ENCODE peak calls at places on chromosomes 1 and 21, in four cellular contexts. One of them, this sample, is unnamed.

GRCh38 chr1:23403038-23403336 is 21.6 kb downstream of the TCEA3 start:
- DNase-seq in K562: peak
- DNase-seq in GM12878: no peak
- DNase-seq in GM12891: no peak
- DNase-seq in this sample: no peak

GRCh38 chr1:185956881-185957280 is 222.7 kb downstream of the HMCN1 start:
- DNase-seq in K562: no peak
- DNase-seq in GM12878: no peak
- DNase-seq in GM12891: no peak
- DNase-seq in this sample: no peak

GRCh38 chr1:116127123-116127847 is 16.1 kb downstream of the MAB21L3 start:
- DNase-seq in K562: no peak
- DNase-seq in GM12878: no peak
- DNase-seq in GM12891: no peak
- DNase-seq in this sample: no peak

GRCh38 chr1:87404306-87404705 is 75.6 kb downstream of the LMO4 start:
- DNase-seq in K562: no peak
- DNase-seq in GM12878: no peak
- DNase-seq in GM12891: no peak
- DNase-seq in this sample: no peak

GRCh38 chr1:100323428-100324106 is 28.7 kb upstream of the CDC14A start:
- DNase-seq in K562: no peak
- DNase-seq in GM12878: no peak
- DNase-seq in GM12891: no peak
- DNase-seq in this sample: no peak

GRCh38 chr1:179083031-179083345 is 1.1 kb downstream of the TOR3A start:
- DNase-seq in K562: no peak
- DNase-seq in GM12878: no peak
- DNase-seq in GM12891: no peak
- DNase-seq in this sample: peak

GRCh38 chr1:54167422-54168139 is 14.8 kb upstream of the CDCP2 start:
- DNase-seq in K562: no peak
- DNase-seq in GM12878: no peak
- DNase-seq in GM12891: no peak
- DNase-seq in this sample: no peak

GRCh38 chr1:153371231-153371630 is 4.2 kb downstream of the S100A12 start:
- DNase-seq in K562: no peak
- DNase-seq in GM12878: no peak
- DNase-seq in GM12891: no peak
- DNase-seq in this sample: no peak

GRCh38 chr1:17540255-17541001 is 930 bp downstream of the ARHGEF10L start:
- DNase-seq in K562: no peak
- DNase-seq in GM12878: no peak
- DNase-seq in GM12891: no peak
- DNase-seq in this sample: no peak

GRCh38 chr21:32348604-32349332 is 44.0 kb downstream of the URB1 start:
- DNase-seq in K562: no peak
- DNase-seq in GM12878: no peak
- DNase-seq in GM12891: no peak
- DNase-seq in this sample: no peak

GRCh38 chr1:173128737-173129136 is 78.0 kb upstream of the TNFSF18 start:
- DNase-seq in K562: no peak
- DNase-seq in GM12878: no peak
- DNase-seq in GM12891: no peak
- DNase-seq in this sample: no peak

GRCh38 chr21:16072692-16073091 is 342.9 kb downstream of the USP25 start:
- DNase-seq in K562: no peak
- DNase-seq in GM12878: no peak
- DNase-seq in GM12891: no peak
- DNase-seq in this sample: no peak

DNA sequence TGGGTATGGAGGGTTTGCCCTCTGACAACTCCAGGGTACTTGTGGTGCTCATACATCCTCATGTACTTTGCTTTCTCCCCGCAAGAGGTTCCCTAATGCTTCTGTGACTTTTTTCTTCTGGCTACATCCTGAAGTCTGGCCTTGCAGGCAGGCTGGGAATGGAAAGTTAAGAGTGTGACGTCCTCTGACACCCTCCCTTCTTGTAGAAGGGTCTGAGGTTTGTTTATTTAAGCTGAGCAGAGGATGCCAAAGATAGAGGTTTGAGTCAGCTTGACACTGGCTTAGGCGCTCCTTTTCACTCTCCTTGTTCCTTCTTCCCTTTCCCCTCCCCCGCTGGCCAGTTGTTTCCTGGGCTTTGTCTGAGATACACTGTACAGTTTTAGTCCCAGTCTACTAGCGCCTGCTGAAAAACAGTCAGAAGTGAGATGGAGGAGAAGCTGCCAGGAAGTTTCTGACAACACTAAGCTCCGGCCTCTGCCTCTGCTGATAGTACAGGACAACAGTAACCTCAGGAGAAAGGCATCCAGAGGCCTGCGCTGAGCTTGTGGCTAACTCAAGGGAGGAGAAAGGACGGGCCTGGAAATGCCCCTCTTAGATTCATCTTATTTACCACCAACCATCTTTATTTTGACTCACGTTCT is at the start of gene MACF1:
- DNase-seq in K562: peak
- DNase-seq in GM12878: no peak
- DNase-seq in GM12891: no peak
- DNase-seq in this sample: peak
- TF ChIP-seq POLR2A in K562: peak
- TF ChIP-seq POLR2A in GM12878: no peak
- TF ChIP-seq POLR2A in GM12891: no peak
- TF ChIP-seq POLR2A in this sample: peak

DNA sequence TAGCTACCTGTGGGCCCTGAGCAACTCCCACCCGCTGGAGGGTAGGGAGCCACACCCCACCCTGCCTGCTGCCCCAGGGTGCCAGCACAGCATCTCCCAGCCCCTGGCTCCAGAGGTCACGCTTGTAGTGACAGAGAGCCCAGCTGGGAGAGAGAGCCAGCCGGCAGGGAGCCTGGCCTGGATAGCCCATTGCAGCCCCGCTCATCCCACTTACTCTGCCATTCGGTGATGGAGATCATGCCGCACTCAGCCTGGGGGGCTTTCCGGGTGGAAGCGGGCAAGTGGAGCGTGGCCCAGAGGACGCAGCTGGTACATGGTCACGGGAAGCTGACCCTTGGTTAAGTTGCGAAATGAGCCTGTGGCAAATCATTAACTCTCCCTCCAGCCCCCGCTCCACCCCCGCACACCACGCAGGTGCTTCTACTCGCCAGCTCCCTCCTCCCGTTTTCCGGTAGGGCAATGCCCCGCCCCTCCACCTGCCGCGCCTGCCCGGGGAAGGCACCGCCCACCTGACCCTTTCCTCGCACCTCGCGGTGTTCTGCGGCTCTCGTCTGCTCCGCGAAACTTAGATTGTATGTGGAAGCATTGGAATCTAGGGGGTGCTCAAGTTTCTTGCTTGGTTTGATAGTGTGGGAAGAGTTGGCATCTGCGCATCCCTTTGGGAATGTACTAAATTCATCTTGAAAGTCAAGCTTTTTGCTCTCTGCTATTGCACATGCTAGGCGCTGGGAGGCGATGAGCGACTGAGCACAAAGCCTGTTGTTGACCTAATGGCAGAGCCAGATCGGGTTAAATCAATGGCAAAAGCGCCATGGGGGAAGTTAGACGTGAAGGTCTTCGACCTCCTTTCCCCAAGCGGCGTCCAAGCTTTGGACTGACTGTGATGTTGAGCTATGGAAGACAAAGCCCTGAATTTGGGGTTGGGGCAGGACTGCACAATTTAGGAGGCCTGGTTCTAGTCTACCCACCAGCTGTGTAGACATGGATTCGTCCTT is at the start of gene GOLT1A:
- DNase-seq in K562: peak
- DNase-seq in GM12878: peak
- DNase-seq in GM12891: peak
- DNase-seq in this sample: peak
- TF ChIP-seq POLR2A in K562: no peak
- TF ChIP-seq POLR2A in GM12878: no peak
- TF ChIP-seq POLR2A in GM12891: no peak
- TF ChIP-seq POLR2A in this sample: no peak

GRCh38 chr1:21782868-21783678 is at the start of gene USP48:
- DNase-seq in K562: peak
- DNase-seq in GM12878: peak
- DNase-seq in GM12891: peak
- DNase-seq in this sample: peak
- TF ChIP-seq POLR2A in K562: peak
- TF ChIP-seq POLR2A in GM12878: peak
- TF ChIP-seq POLR2A in GM12891: peak
- TF ChIP-seq POLR2A in this sample: peak

DNA sequence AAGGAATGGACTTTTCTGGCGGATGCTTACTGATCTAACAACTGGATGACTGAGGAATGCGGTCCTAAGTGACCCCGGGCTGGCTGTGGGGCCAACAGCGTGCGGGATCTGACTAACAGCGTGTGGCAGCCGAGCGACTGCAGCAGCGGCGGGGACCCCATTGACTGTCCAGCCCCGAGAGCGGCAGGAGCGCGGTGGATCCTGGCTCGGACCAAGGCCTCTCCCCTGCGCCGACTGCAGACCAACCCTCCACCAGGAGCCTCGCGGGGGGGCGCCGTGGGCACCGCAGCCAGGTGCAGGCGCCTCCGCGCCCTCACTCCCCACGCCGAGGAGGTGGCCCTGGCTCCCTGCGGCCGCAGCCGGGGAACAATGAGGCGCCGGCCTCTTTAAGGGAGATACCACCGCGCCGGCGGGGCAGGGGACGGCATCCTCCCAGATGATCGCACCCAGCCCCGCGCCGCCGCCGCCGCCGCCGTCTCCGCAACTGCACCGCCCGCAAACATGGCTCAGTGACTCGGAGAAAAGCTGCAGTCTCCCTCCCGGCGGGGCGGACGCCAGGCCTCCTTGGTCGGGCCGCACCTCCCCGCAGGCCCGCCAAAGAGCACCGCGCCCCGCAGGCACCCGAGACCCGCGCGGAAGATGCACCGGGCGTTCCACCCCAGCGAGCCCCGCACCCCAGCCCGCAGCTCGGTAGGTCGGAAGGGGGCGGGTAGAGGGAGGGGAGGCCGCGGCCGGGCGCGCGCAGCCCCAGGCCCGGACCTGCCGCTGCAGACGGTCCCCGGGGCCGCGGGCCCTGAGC is 694 bp upstream of the PDIK1L start:
- DNase-seq in K562: peak
- DNase-seq in GM12878: no peak
- DNase-seq in GM12891: peak
- DNase-seq in this sample: peak
- TF ChIP-seq POLR2A in K562: peak
- TF ChIP-seq POLR2A in GM12878: peak
- TF ChIP-seq POLR2A in GM12891: no peak
- TF ChIP-seq POLR2A in this sample: peak

DNA sequence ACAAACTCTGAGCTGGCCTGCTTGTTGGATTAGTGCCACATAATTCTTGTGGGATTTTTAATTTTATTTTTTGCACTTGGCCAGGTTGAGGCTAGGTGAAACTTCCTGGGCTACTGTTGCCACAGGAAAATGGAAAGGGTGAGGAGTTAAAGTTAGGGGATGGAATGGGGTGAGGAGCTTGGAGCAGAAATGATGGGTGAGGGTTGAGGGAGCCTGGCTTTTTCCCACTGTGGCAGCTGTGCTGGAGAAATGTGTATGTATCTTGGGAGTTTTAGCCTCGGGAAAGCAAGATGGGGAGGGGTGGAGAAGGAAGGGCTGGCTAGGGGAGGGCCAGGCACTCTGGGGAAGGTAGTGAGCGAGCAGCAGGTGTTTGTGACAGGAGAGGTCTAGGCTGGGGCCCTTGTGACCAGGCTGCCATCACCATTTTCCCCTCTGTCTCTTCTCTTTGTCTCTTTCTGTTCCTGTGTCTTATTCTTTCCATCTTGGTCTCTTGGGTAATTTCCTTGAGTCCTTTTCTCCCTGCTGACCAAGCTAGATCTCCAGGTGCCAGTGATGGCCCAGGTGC is 2.0 kb downstream of the ZNF687 start:
- DNase-seq in K562: no peak
- DNase-seq in GM12878: no peak
- DNase-seq in GM12891: no peak
- DNase-seq in this sample: no peak
- TF ChIP-seq POLR2A in K562: no peak
- TF ChIP-seq POLR2A in GM12878: no peak
- TF ChIP-seq POLR2A in GM12891: no peak
- TF ChIP-seq POLR2A in this sample: no peak

GRCh38 chr1:18948913-18949688 is 7.4 kb downstream of the IFFO2 start:
- DNase-seq in K562: no peak
- DNase-seq in GM12878: no peak
- DNase-seq in GM12891: no peak
- DNase-seq in this sample: no peak

GRCh38 chr1:18948048-18948912 is 8.2 kb downstream of the IFFO2 start:
- DNase-seq in K562: no peak
- DNase-seq in GM12878: no peak
- DNase-seq in GM12891: no peak
- DNase-seq in this sample: no peak

GRCh38 chr1:18951416-18951815 is 5.1 kb downstream of the IFFO2 start:
- DNase-seq in K562: no peak
- DNase-seq in GM12878: no peak
- DNase-seq in GM12891: no peak
- DNase-seq in this sample: no peak

GRCh38 chr1:18950415-18951026 is 6.0 kb downstream of the IFFO2 start:
- DNase-seq in K562: no peak
- DNase-seq in GM12878: no peak
- DNase-seq in GM12891: no peak
- DNase-seq in this sample: peak

DNA sequence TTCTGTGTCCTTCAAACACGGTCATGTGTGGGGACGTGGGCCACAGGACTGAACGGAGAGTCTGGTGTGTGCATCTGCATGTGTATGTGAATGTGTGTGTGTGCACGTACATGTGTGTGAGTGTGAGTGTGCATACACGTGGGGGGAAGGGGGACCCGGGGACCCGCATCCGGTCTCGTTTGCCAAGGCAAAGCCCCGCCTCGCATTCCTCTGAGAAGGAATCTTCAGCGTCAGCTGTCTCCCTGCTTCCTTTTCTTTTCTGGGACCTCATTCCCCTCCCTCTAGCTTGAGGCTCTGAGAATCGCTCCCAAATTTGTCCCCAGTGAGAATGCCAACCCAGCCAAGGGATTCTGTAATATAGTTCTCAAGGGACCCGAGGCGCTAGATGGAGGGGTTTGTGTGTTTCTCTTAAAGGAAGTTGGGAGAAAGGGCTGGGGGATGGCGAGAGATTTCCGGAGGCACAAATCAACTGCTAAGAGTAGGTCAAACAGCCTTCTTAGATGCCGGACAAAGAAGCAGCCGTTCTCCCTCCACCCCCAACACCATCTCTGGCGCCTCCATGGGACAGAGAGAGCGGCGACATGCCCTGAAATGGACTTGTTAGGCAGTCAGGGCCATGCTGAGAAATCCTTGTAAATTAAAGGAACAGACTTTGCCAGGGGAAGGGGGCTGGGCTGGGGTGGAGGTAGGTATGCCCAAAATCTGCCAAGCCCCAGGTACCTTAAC is 6.6 kb downstream of the IFFO2 start:
- DNase-seq in K562: peak
- DNase-seq in GM12878: no peak
- DNase-seq in GM12891: no peak
- DNase-seq in this sample: peak
- TF ChIP-seq POLR2A in K562: no peak
- TF ChIP-seq POLR2A in GM12878: no peak
- TF ChIP-seq POLR2A in GM12891: peak
- TF ChIP-seq POLR2A in this sample: no peak